ENCODE peak calls at places on chromosomes 4 and X, in six cellular contexts. C, M, N, Z, W and J are unnamed samples.

GRCh38 chr4:163967263-163967662 is 472.8 kb downstream of the TMA16 start:
- DNase-seq in W (no peak), M (no peak), Z (no peak), N (no peak), C (no peak), J (no peak)

GRCh38 chr4:83364312-83364711 is 29.7 kb upstream of the HPSE start:
- DNase-seq in W (no peak), Z (no peak), N (no peak), C (no peak), M (no peak), J (no peak)

GRCh38 chr4:88008624-88009235 is 1.3 kb downstream of the PKD2 start:
- DNase-seq in N (no peak), C (peak), Z (no peak), M (no peak), W (no peak), J (no peak)

GRCh38 chr4:78056265-78057129 is 626 bp upstream of the FRAS1 start:
- DNase-seq in Z (no peak), N (no peak), M (peak), C (peak), W (peak), J (peak)

GRCh38 chr4:98674404-98675173 is 16.2 kb upstream of the TSPAN5 start:
- DNase-seq in Z (no peak), C (no peak), W (no peak), N (no peak), M (no peak), J (no peak)

GRCh38 chr4:150256841-150257273 is 178.6 kb downstream of the DCLK2 start:
- DNase-seq in W (no peak), Z (no peak), M (peak), C (no peak), N (peak), J (no peak)

GRCh38 chr4:157128395-157128794 is 52.4 kb downstream of the GLRB start:
- DNase-seq in N (no peak), M (no peak), W (no peak), Z (no peak), C (peak), J (peak)

GRCh38 chr4:169249214-169249973 is 21.4 kb downstream of the SH3RF1 start:
- DNase-seq in C (no peak), Z (no peak), W (no peak), N (no peak), M (peak), J (no peak)

GRCh38 chr4:41507292-41507933 is 30.5 kb upstream of the LIMCH1 start:
- DNase-seq in W (no peak), Z (no peak), N (no peak), C (no peak), M (no peak), J (no peak)

GRCh38 chr4:70601422-70602039 is 9.5 kb downstream of the AMBN start:
- DNase-seq in W (peak), Z (peak), C (peak), M (peak), N (peak), J (peak)

GRCh38 chr4:13511101-13511500 is 27.0 kb upstream of the RAB28 start:
- DNase-seq in N (no peak), C (no peak), M (no peak), W (no peak), Z (no peak), J (no peak)
- TF ChIP-seq YY1 in N (no peak), C (no peak), M (no peak), W (no peak), Z (no peak), J (no peak)

GRCh38 chrX:46649421-46650260 is 76.1 kb downstream of the CHST7 start:
- DNase-seq in M (no peak), N (peak), W (no peak), Z (no peak), C (peak), J (no peak)
- H2AFZ ChIP-seq in M (no peak), N (no peak), W (no peak), Z (no peak), C (no peak), J (no peak)

DNA sequence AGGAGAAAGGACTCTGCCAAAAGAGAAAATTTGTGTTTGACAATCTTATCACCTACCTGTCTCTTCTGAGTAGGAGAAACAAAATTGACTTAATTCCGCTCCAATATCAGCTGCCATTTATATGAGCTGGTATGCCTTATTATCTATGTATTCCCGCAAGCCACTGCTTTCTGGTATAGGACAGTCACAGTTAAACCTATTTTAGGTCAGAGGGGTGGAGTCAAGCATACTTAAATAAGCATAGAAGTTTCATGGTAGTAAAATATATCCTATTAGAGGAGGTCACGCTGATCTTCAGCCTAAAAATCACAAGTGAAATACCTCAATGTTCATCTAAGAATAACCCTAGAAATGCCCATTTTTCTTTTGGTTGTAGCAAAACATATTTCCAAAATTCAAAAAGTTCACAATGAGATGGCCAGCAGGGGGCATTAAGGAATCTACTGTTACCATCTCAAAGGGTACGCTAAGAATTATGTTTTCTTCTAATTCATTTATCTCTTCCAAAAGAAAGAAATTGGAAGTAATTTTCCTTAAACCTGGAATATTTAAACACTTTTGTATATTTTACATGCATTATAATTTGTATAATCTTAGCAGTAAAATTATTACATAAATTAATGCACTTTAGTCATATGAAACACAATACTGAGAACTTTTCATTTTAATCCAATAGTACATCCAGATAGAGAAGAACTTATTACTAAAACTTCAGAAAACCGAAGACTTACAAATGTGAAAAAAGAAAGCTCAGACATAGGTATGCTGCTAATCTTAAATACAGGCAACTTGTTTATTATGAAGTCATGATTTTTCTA is 10.5 kb downstream of the PPAT start:
- DNase-seq in M (no peak), W (peak), N (no peak), C (peak), Z (no peak), J (no peak)
- TF ChIP-seq YY1 in M (no peak), W (no peak), N (no peak), C (no peak), Z (no peak), J (no peak)

DNA sequence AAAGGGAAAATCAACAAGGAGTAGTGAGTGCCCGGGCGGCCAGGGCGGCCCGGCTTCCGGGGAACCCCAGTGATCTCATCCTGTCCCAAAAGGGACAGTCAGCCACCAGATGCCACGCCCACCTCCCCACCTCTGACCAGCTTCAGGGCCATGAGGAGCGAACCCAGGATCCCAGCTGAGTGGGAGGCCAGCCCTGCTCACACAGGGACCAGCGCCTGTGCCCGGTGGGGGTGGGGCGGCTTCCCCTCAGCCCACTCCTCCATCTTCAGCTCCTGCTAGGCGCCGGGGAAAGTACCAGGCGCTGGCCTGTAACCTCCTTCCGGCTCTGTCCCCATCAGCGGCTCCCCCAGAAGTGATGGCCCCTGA is 6.2 kb downstream of the MYL5 start:
- DNase-seq in N (no peak), C (peak), Z (no peak), W (peak), M (no peak), J (no peak)
- H2AFZ ChIP-seq in N (no peak), C (no peak), Z (peak), W (peak), M (no peak), J (no peak)